ENCODE peak calls at places on chromosomes 5 and 9, in nine cellular contexts. V, P, C, I, Q, J, G, Z and L are unnamed samples.

GRCh38 chr5:157543825-157544622 is 31.6 kb downstream of the ADAM19 start:
- DNase-seq in V (no peak), P (no peak), C (peak; percentile 65), I (no peak), Q (no peak), J (no peak), G (no peak), Z (peak; percentile 87), L (no peak)

GRCh38 chr5:151284392-151284967 is 19.1 kb downstream of the SLC36A3 start:
- DNase-seq in V (no peak), P (no peak), C (no peak), I (no peak), Q (no peak), J (no peak), G (no peak), Z (no peak), L (no peak)

GRCh38 chr5:74464512-74465209 is 175.9 kb downstream of the ENC1 start:
- DNase-seq in V (no peak), P (no peak), C (peak; percentile 5), I (no peak), Q (no peak), J (no peak), G (no peak), Z (peak; percentile 2), L (no peak)

GRCh38 chr9:20618361-20618799 is 3.9 kb downstream of the MLLT3 start:
- DNase-seq in V (no peak), P (no peak), C (peak; percentile 92), I (no peak), Q (peak; percentile 78), J (no peak), G (no peak), Z (peak; percentile 77), L (no peak)

GRCh38 chr9:28956111-28956880 is 1383.0 kb upstream of the C9orf72 start:
- DNase-seq in V (no peak), P (no peak), C (no peak), I (no peak), Q (no peak), J (no peak), G (no peak), Z (no peak), L (no peak)

GRCh38 chr5:86626149-86626548 is 8.4 kb downstream of the COX7C start:
- DNase-seq in V (no peak), P (no peak), C (no peak), I (no peak), Q (no peak), J (no peak), G (no peak), Z (no peak), L (no peak)

GRCh38 chr5:87598460-87598859 is 185.7 kb upstream of the CCNH start:
- DNase-seq in V (no peak), P (no peak), C (no peak), I (no peak), Q (no peak), J (no peak), G (no peak), Z (no peak), L (no peak)

GRCh38 chr5:169272731-169273401 is 28.1 kb downstream of the SLIT3 start:
- DNase-seq in V (no peak), P (no peak), C (no peak), I (no peak), Q (no peak), J (no peak), G (no peak), Z (no peak), L (no peak)

GRCh38 chr5:17012289-17012688 is 76.2 kb upstream of the MYO10 start:
- DNase-seq in V (no peak), P (no peak), C (peak; percentile 59), I (no peak), Q (peak; percentile 56), J (no peak), G (no peak), Z (peak; percentile 83), L (no peak)

GRCh38 chr5:5141625-5142527 is 1.7 kb downstream of the ADAMTS16 start:
- DNase-seq in V (no peak), P (no peak), C (peak; percentile 45), I (no peak), Q (peak; percentile 70), J (peak; percentile 79), G (no peak), Z (peak; percentile 51), L (peak; percentile 59)

GRCh38 chr5:7762267-7762666 is 88.7 kb downstream of the CFAP90 start:
- DNase-seq in V (no peak), P (no peak), C (no peak), I (no peak), Q (no peak), J (no peak), G (no peak), Z (no peak), L (no peak)

GRCh38 chr9:33041459-33042188 is 16.6 kb downstream of the DNAJA1 start:
- DNase-seq in V (no peak), P (no peak), C (no peak), I (no peak), Q (no peak), J (no peak), G (no peak), Z (no peak), L (no peak)

GRCh38 chr5:161686149-161686548 is 628 bp downstream of the GABRA6 start:
- DNase-seq in V (no peak), P (no peak), C (no peak), I (no peak), Q (no peak), J (no peak), G (no peak), Z (no peak), L (no peak)

GRCh38 chr9:82489579-82489915 is 501.0 kb downstream of the SPATA31D1 start:
- DNase-seq in V (no peak), P (no peak), C (no peak), I (no peak), Q (no peak), J (no peak), G (no peak), Z (peak; percentile 5), L (no peak)

GRCh38 chr9:127529671-127530070 is 78.4 kb downstream of the LRSAM1 start:
- DNase-seq in V (no peak), P (no peak), C (peak; percentile 81), I (no peak), Q (no peak), J (no peak), G (no peak), Z (no peak), L (no peak)
- H3K36me3 ChIP-seq in V (peaks cover 6% of the 10 kb centered on the region), P (no peaks in the 10 kb centered on the region), C (peaks cover 15% of the 10 kb centered on the region), I (no peaks in the 10 kb centered on the region), Q (peaks cover 80% of the 10 kb centered on the region), J (no peaks in the 10 kb centered on the region), G (peaks cover 30% of the 10 kb centered on the region), Z (peaks cover 71% of the 10 kb centered on the region), L (no peaks in the 10 kb centered on the region)

GRCh38 chr5:172887735-172888134 is 53.7 kb downstream of the ERGIC1 start:
- DNase-seq in V (no peak), P (no peak), C (peak; percentile 90), I (no peak), Q (no peak), J (no peak), G (no peak), Z (peak; percentile 95), L (no peak)
- H3K27ac ChIP-seq in V (peak overlapping the region; percentile 94), P (no peak overlapping the region), C (peak overlapping the region; percentile 94), I (no peak overlapping the region), Q (no peak overlapping the region), J (peak overlapping the region; percentile 44), G (peak overlapping the region; percentile 77), Z (peak overlapping the region; percentile 68), L (no peak overlapping the region)

DNA sequence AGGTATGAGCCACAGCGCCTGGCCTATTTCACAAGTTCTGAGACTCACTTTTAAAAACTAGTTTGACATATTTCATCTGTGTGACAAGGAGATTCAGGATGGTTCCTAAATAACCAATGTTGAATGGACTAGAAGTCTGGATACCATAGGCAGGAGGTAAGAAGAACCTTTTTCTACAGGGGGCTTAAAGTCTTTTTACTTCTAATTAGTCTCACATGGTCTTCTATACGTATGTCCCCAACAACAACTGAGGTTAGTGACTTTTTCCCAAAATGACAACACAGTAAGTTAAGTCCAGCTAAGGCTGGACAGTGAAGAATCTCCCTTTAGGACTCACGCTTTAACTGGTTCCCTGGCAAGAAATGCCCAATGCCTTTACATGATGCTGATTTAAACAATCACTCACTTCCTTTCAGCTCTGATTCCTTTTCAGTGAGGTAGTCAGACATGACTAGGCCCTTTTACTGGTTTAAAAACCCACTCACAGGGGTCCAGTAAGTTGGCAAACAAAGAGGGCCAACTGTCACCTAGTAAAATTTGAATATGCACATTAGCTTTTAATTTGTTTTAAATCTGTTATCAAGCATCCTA is 12.1 kb upstream of the HAUS6 start:
- DNase-seq in V (no peak), P (no peak), C (peak; percentile 34), I (no peak), Q (no peak), J (no peak), G (no peak), Z (peak; percentile 68), L (no peak)
- H3K36me3 ChIP-seq in V (peaks cover 21% of the 10 kb centered on the region), P (no peaks in the 10 kb centered on the region), C (peaks cover 15% of the 10 kb centered on the region), I (peaks cover 14% of the 10 kb centered on the region), Q (peaks cover 22% of the 10 kb centered on the region), J (peaks cover 30% of the 10 kb centered on the region), G (peaks cover 70% of the 10 kb centered on the region), Z (peaks cover 35% of the 10 kb centered on the region), L (peaks cover 35% of the 10 kb centered on the region)

DNA sequence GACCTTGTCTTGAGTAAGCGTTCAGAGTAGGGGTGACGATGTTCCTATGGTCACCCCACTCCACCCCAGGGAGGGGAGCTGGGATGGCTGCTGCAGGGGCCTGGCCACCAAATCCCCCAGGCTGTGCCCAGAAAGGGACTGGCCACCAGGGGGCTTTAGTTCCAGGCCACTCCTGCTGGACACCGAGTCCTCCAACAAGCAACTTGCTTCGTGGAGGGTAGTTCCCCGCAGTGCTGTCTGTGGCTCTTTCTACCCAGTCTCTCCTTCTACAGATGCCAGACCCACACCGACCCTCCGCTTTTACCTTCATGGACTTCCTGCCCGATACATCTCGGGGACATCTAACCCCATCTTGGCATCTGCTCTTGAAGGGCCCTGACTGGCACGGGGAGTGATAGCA is 35.7 kb upstream of the GABRP start:
- DNase-seq in V (no peak), P (no peak), C (peak; percentile 29), I (no peak), Q (no peak), J (peak; percentile 64), G (no peak), Z (no peak), L (no peak)
- H3K27ac ChIP-seq in V (no peak overlapping the region), P (no peak overlapping the region), C (no peak overlapping the region), I (no peak overlapping the region), Q (no peak overlapping the region), J (peak overlapping the region; percentile 15), G (peak overlapping the region; percentile 91), Z (no peak overlapping the region), L (no peak overlapping the region)

GRCh38 chr9:134728021-134728795 is 86.6 kb downstream of the COL5A1 start:
- DNase-seq in V (no peak), P (no peak), C (no peak), I (no peak), Q (no peak), J (no peak), G (no peak), Z (no peak), L (no peak)
- H3K36me3 ChIP-seq in V (peaks cover 42% of the 10 kb centered on the region), P (peaks cover 5% of the 10 kb centered on the region), C (peaks cover 7% of the 10 kb centered on the region), I (no peaks in the 10 kb centered on the region), Q (peaks cover 71% of the 10 kb centered on the region), J (no peaks in the 10 kb centered on the region), G (no peaks in the 10 kb centered on the region), Z (peaks cover 76% of the 10 kb centered on the region), L (no peaks in the 10 kb centered on the region)